ENCODE peak calls at places on chromosomes 3 and 15, in nine cellular contexts. M is AG10803, F is GM04504, Y is bronchial epithelial cell, B is HTR-8/SVneo, R is psoas muscle, S is sciatic nerve, O is tibial nerve, J is MM.1S. C is an unnamed sample.

GRCh38 chr15:79853492-79854328 is 43.1 kb downstream of the MTHFS start:
- DNase-seq in M (peak), F (peak), Y (peak), B (peak), R (peak), S (peak), O (peak), J (peak), C (peak)

GRCh38 chr15:51793521-51793920 is 35.9 kb upstream of the TMOD3 start:
- DNase-seq in M (no peak), F (no peak), Y (no peak), B (no peak), R (peak), S (peak), O (peak), J (no peak), C (no peak)

GRCh38 chr3:37974121-37974927 is 16.3 kb upstream of the VILL start:
- DNase-seq in M (peak), F (peak), Y (peak), B (peak), R (peak), S (peak), O (peak), J (peak), C (peak)

GRCh38 chr3:123376451-123377172 is 72.3 kb downstream of the ADCY5 start:
- DNase-seq in M (no peak), F (no peak), Y (no peak), B (no peak), R (no peak), S (no peak), O (no peak), J (no peak), C (no peak)

GRCh38 chr15:92805080-92805708 is 94.9 kb upstream of the CHD2 start:
- DNase-seq in M (no peak), F (no peak), Y (peak), B (no peak), R (no peak), S (peak), O (no peak), J (no peak), C (no peak)

GRCh38 chr3:186340211-186340610 is 21.8 kb downstream of the DGKG start:
- DNase-seq in M (no peak), F (no peak), Y (peak), B (no peak), R (no peak), S (no peak), O (no peak), J (no peak), C (peak)

GRCh38 chr3:43996379-43997301 is 245.0 kb upstream of the TOPAZ1 start:
- DNase-seq in M (peak), F (no peak), Y (peak), B (peak), R (no peak), S (no peak), O (no peak), J (peak), C (peak)

GRCh38 chr3:63768415-63768814 is 50.7 kb upstream of the C3orf49 start:
- DNase-seq in M (no peak), F (no peak), Y (no peak), B (no peak), R (no peak), S (no peak), O (no peak), J (no peak), C (no peak)

GRCh38 chr3:127529346-127530188 is 61.0 kb downstream of the TPRA1 start:
- DNase-seq in M (no peak), F (no peak), Y (no peak), B (no peak), R (no peak), S (no peak), O (no peak), J (no peak), C (no peak)

GRCh38 chr3:170145278-170145677 is 36.3 kb downstream of the PHC3 start:
- DNase-seq in M (no peak), F (no peak), Y (no peak), B (no peak), R (no peak), S (no peak), O (no peak), J (no peak), C (no peak)

GRCh38 chr15:38176155-38176554 is 76.5 kb upstream of the SPRED1 start:
- DNase-seq in M (peak), F (peak), Y (peak), B (peak), R (no peak), S (no peak), O (no peak), J (peak), C (peak)

GRCh38 chr3:116607205-116607604 is 102.4 kb upstream of the TUSC7 start:
- DNase-seq in M (no peak), F (no peak), Y (no peak), B (no peak), R (no peak), S (no peak), O (no peak), J (no peak), C (no peak)

GRCh38 chr3:56357266-56357665 is 111.0 kb downstream of the ERC2 start:
- DNase-seq in M (no peak), F (no peak), Y (peak), B (no peak), R (no peak), S (no peak), O (no peak), J (no peak), C (peak)

GRCh38 chr15:68298882-68299381 is 21.4 kb downstream of the FEM1B start:
- DNase-seq in M (no peak), F (no peak), Y (no peak), B (no peak), R (no peak), S (no peak), O (no peak), J (peak), C (no peak)

GRCh38 chr3:138412821-138413531 is 21.4 kb upstream of the ESYT3 start:
- DNase-seq in M (peak), F (peak), Y (peak), B (no peak), R (no peak), S (no peak), O (no peak), J (no peak), C (peak)

GRCh38 chr3:142481196-142481595 is 33.4 kb upstream of the XRN1 start:
- DNase-seq in M (no peak), F (no peak), Y (no peak), B (no peak), R (no peak), S (no peak), O (no peak), J (no peak), C (no peak)

GRCh38 chr15:69595009-69595825 is 142.6 kb downstream of the RPLP1 start:
- DNase-seq in M (peak), F (no peak), Y (no peak), B (peak), R (peak), S (peak), O (peak), J (no peak), C (peak)

GRCh38 chr15:61169904-61170695 is 59.0 kb downstream of the RORA start:
- DNase-seq in M (no peak), F (no peak), Y (no peak), B (no peak), R (no peak), S (no peak), O (no peak), J (peak), C (peak)

GRCh38 chr3:157472648-157473047 is 30.6 kb downstream of the VEPH1 start:
- DNase-seq in M (no peak), F (no peak), Y (no peak), B (no peak), R (no peak), S (no peak), O (no peak), J (no peak), C (no peak)

GRCh38 chr3:2992534-2992933 is 117.6 kb downstream of the IL5RA start:
- DNase-seq in M (no peak), F (no peak), Y (no peak), B (no peak), R (no peak), S (no peak), O (no peak), J (no peak), C (no peak)

GRCh38 chr15:69074011-69074842 is 59.7 kb downstream of the NOX5 start:
- DNase-seq in M (peak), F (no peak), Y (peak), B (peak), R (peak), S (peak), O (peak), J (no peak), C (peak)

GRCh38 chr15:44782516-44782915 is 46.2 kb downstream of the TRIM69 start:
- DNase-seq in M (peak), F (no peak), Y (peak), B (no peak), R (no peak), S (no peak), O (no peak), J (no peak), C (peak)